ENCODE peak calls at places on chromosome 2, in four cellular contexts. I is K562, C is A549, D is HCT116. A is an unnamed sample. For H3K4me1, the result is how much of the 10 kb centered on the place peaks cover.

GRCh38 chr2:204950695-204951094 is 405.4 kb downstream of the PARD3B start:
- DNase-seq in I (no peak), C (no peak), D (no peak), A (no peak)

GRCh38 chr2:239393401-239393940 is 7.3 kb downstream of the HDAC4 start:
- DNase-seq in I (no peak), C (no peak), D (no peak), A (no peak)

GRCh38 chr2:143161982-143162837 is 33.0 kb downstream of the ARHGAP15 start:
- DNase-seq in I (peak), C (no peak), D (peak), A (peak)

GRCh38 chr2:74399785-74400184 is 19.7 kb upstream of the DCTN1 start:
- DNase-seq in I (peak), C (peak), D (peak), A (no peak)

GRCh38 chr2:30421551-30422436 is 25.3 kb upstream of the LCLAT1 start:
- DNase-seq in I (no peak), C (no peak), D (no peak), A (no peak)

GRCh38 chr2:145807978-145808377 is 1288.1 kb upstream of the ZEB2 start:
- DNase-seq in I (peak), C (no peak), D (no peak), A (no peak)

GRCh38 chr2:71892896-71893295 is 254.8 kb downstream of the CYP26B1 start:
- DNase-seq in I (no peak), C (no peak), D (no peak), A (no peak)

GRCh38 chr2:17757321-17757720 is 3.4 kb downstream of the GEN1 start:
- DNase-seq in I (no peak), C (no peak), D (no peak), A (no peak)

GRCh38 chr2:149075868-149076267 is 37.4 kb downstream of the LYPD6B start:
- DNase-seq in I (no peak), C (no peak), D (no peak), A (no peak)
- H3K27ac ChIP-seq in I (no peak), C (no peak), D (no peak), A (no peak)

DNA sequence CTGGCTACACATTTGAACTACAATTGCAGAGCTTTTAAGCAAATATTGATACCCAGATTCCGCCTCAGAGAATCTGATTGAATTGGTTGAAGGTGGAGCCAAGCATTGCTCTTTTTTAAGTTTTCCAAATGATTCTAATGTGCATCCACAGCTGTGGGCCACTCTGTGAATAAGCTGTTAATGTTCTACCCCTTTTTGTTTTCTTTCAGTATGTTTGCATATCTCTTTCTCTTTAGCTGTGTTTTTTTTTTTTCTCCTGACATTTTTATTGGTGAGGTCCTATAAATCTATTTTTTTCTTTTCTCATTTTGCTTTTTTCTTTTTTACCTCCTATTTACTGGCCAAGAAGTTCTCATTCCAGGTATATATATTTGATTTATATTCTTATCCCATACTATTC is 6.5 kb downstream of the SCN3A start:
- DNase-seq in I (no peak), C (no peak), D (no peak), A (no peak)
- H3K4me1 ChIP-seq in I (under half), C (under half), D (under half), A (under half)

DNA sequence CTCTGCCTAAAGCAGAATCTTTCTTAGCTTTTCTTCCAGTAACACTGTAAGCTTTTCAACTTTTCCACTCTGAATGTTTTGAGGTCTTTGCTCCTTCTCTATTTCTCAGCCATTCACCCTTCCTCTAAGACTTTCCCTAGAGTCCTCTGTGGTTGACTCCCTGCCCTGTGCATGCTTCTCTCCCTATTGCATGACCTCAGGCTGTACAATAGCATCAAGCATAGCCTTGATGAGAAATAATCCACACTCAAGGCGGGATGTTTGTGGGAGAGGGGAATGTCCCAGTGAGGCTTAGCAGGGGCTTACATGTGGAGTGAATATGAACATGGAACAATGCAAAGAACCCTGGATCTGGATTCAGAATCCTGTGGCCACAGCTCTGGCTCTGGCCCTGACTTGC is 48.4 kb upstream of the IGFBP5 start:
- DNase-seq in I (no peak), C (no peak), D (no peak), A (no peak)
- TF ChIP-seq POLR2A in I (no peak), C (no peak), D (no peak), A (no peak)

GRCh38 chr2:234427081-234428058 is 69.5 kb downstream of the ARL4C start:
- DNase-seq in I (no peak), C (no peak), D (no peak), A (no peak)
- H3K27ac ChIP-seq in I (no peak), C (peak), D (no peak), A (no peak)

A was measured in gastrocnemius medialis.